ENCODE peak calls at places on chromosome 6, in nine cellular contexts. One of them, this sample, is unnamed. For H3K9me3 and H3K27me3, the result is how much of the 10 kb centered on the place peaks cover.

GRCh38 chr6:55141611-55142010 is 32.7 kb upstream of the HCRTR2 start:
- DNase-seq in CD8-positive, alpha-beta memory T cell: no peak
- DNase-seq in WERI-Rb-1: no peak
- DNase-seq in mammary epithelial cell: no peak
- DNase-seq in NT2/D1: no peak
- DNase-seq in PC-9: no peak
- DNase-seq in Panc1: no peak
- DNase-seq in cardiac muscle cell: no peak
- DNase-seq in AG04450: no peak
- DNase-seq in this sample: peak

GRCh38 chr6:134293659-134294161 is 24.2 kb downstream of the SGK1 start:
- DNase-seq in WERI-Rb-1: no peak
- DNase-seq in AG04450: no peak
- DNase-seq in cardiac muscle cell: no peak
- DNase-seq in NT2/D1: no peak
- DNase-seq in mammary epithelial cell: no peak
- DNase-seq in Panc1: no peak
- DNase-seq in CD8-positive, alpha-beta memory T cell: no peak
- DNase-seq in PC-9: no peak
- DNase-seq in this sample: no peak

GRCh38 chr6:56374841-56375369 is 127.5 kb upstream of the COL21A1 start:
- DNase-seq in AG04450: peak
- DNase-seq in PC-9: no peak
- DNase-seq in cardiac muscle cell: peak
- DNase-seq in CD8-positive, alpha-beta memory T cell: no peak
- DNase-seq in mammary epithelial cell: peak
- DNase-seq in WERI-Rb-1: no peak
- DNase-seq in Panc1: no peak
- DNase-seq in NT2/D1: no peak
- DNase-seq in this sample: peak

GRCh38 chr6:13927203-13927602 is 2.5 kb downstream of the RNF182 start:
- DNase-seq in AG04450: no peak
- DNase-seq in cardiac muscle cell: no peak
- DNase-seq in NT2/D1: no peak
- DNase-seq in CD8-positive, alpha-beta memory T cell: no peak
- DNase-seq in PC-9: no peak
- DNase-seq in mammary epithelial cell: peak
- DNase-seq in Panc1: no peak
- DNase-seq in WERI-Rb-1: no peak
- DNase-seq in this sample: no peak

GRCh38 chr6:127435717-127436220 is 23.4 kb downstream of the KIAA0408 start:
- DNase-seq in NT2/D1: no peak
- DNase-seq in Panc1: no peak
- DNase-seq in PC-9: no peak
- DNase-seq in CD8-positive, alpha-beta memory T cell: no peak
- DNase-seq in cardiac muscle cell: no peak
- DNase-seq in WERI-Rb-1: peak
- DNase-seq in AG04450: no peak
- DNase-seq in mammary epithelial cell: no peak
- DNase-seq in this sample: no peak

GRCh38 chr6:159317430-159317829 is 148.2 kb downstream of the FNDC1 start:
- DNase-seq in WERI-Rb-1: no peak
- DNase-seq in PC-9: no peak
- DNase-seq in AG04450: no peak
- DNase-seq in cardiac muscle cell: no peak
- DNase-seq in mammary epithelial cell: no peak
- DNase-seq in NT2/D1: no peak
- DNase-seq in Panc1: no peak
- DNase-seq in CD8-positive, alpha-beta memory T cell: no peak
- DNase-seq in this sample: no peak

GRCh38 chr6:136655251-136656014 is 105.2 kb upstream of the MAP7 start:
- DNase-seq in PC-9: no peak
- DNase-seq in NT2/D1: no peak
- DNase-seq in AG04450: no peak
- DNase-seq in CD8-positive, alpha-beta memory T cell: no peak
- DNase-seq in cardiac muscle cell: no peak
- DNase-seq in mammary epithelial cell: no peak
- DNase-seq in WERI-Rb-1: peak
- DNase-seq in Panc1: no peak
- DNase-seq in this sample: no peak

GRCh38 chr6:133682506-133683290 is 206.2 kb upstream of the TCF21 start:
- DNase-seq in AG04450: no peak
- DNase-seq in mammary epithelial cell: no peak
- DNase-seq in CD8-positive, alpha-beta memory T cell: no peak
- DNase-seq in cardiac muscle cell: no peak
- DNase-seq in Panc1: no peak
- DNase-seq in NT2/D1: no peak
- DNase-seq in PC-9: no peak
- DNase-seq in WERI-Rb-1: no peak
- DNase-seq in this sample: peak

GRCh38 chr6:42276008-42276890 is 58.6 kb upstream of the MRPS10 start:
- DNase-seq in mammary epithelial cell: no peak
- DNase-seq in CD8-positive, alpha-beta memory T cell: no peak
- DNase-seq in WERI-Rb-1: peak
- DNase-seq in PC-9: no peak
- DNase-seq in cardiac muscle cell: peak
- DNase-seq in Panc1: no peak
- DNase-seq in NT2/D1: no peak
- DNase-seq in AG04450: no peak
- DNase-seq in this sample: no peak

GRCh38 chr6:3347826-3348225 is 89.1 kb downstream of the PSMG4 start:
- DNase-seq in CD8-positive, alpha-beta memory T cell: no peak
- DNase-seq in mammary epithelial cell: no peak
- DNase-seq in WERI-Rb-1: no peak
- DNase-seq in PC-9: no peak
- DNase-seq in NT2/D1: no peak
- DNase-seq in cardiac muscle cell: no peak
- DNase-seq in AG04450: no peak
- DNase-seq in Panc1: no peak
- DNase-seq in this sample: no peak

GRCh38 chr6:29995346-29995777 is 53.0 kb downstream of the HLA-A start:
- DNase-seq in AG04450: no peak
- DNase-seq in CD8-positive, alpha-beta memory T cell: no peak
- DNase-seq in WERI-Rb-1: no peak
- DNase-seq in PC-9: peak
- DNase-seq in mammary epithelial cell: peak
- DNase-seq in NT2/D1: no peak
- DNase-seq in cardiac muscle cell: peak
- DNase-seq in Panc1: no peak
- DNase-seq in this sample: peak

GRCh38 chr6:90432937-90433336 is 136.3 kb upstream of the BACH2 start:
- DNase-seq in cardiac muscle cell: no peak
- DNase-seq in CD8-positive, alpha-beta memory T cell: no peak
- DNase-seq in WERI-Rb-1: no peak
- DNase-seq in NT2/D1: no peak
- DNase-seq in AG04450: no peak
- DNase-seq in mammary epithelial cell: no peak
- DNase-seq in Panc1: no peak
- DNase-seq in PC-9: no peak
- DNase-seq in this sample: no peak

GRCh38 chr6:169456840-169457239 is 203.2 kb upstream of the THBS2 start:
- DNase-seq in Panc1: no peak
- DNase-seq in cardiac muscle cell: no peak
- DNase-seq in AG04450: no peak
- DNase-seq in PC-9: no peak
- DNase-seq in mammary epithelial cell: no peak
- DNase-seq in NT2/D1: no peak
- DNase-seq in WERI-Rb-1: no peak
- DNase-seq in CD8-positive, alpha-beta memory T cell: no peak
- DNase-seq in this sample: no peak

GRCh38 chr6:107704377-107705013 is 119.6 kb downstream of the SCML4 start:
- DNase-seq in AG04450: no peak
- DNase-seq in Panc1: peak
- DNase-seq in NT2/D1: peak
- DNase-seq in PC-9: peak
- DNase-seq in cardiac muscle cell: peak
- DNase-seq in WERI-Rb-1: no peak
- DNase-seq in mammary epithelial cell: no peak
- DNase-seq in CD8-positive, alpha-beta memory T cell: no peak
- DNase-seq in this sample: peak

GRCh38 chr6:158780963-158781691 is 38.0 kb downstream of the EZR start:
- DNase-seq in Panc1: no peak
- DNase-seq in cardiac muscle cell: no peak
- DNase-seq in AG04450: no peak
- DNase-seq in WERI-Rb-1: no peak
- DNase-seq in NT2/D1: no peak
- DNase-seq in PC-9: peak
- DNase-seq in CD8-positive, alpha-beta memory T cell: no peak
- DNase-seq in mammary epithelial cell: peak
- DNase-seq in this sample: no peak

GRCh38 chr6:36525346-36525745 is 21.9 kb downstream of the STK38 start:
- DNase-seq in Panc1: no peak
- DNase-seq in CD8-positive, alpha-beta memory T cell: no peak
- DNase-seq in mammary epithelial cell: no peak
- DNase-seq in WERI-Rb-1: no peak
- DNase-seq in PC-9: no peak
- DNase-seq in AG04450: no peak
- DNase-seq in cardiac muscle cell: no peak
- DNase-seq in NT2/D1: no peak
- DNase-seq in this sample: no peak
- H3K9me3 ChIP-seq in Panc1: under half
- H3K9me3 ChIP-seq in CD8-positive, alpha-beta memory T cell: under half
- H3K9me3 ChIP-seq in mammary epithelial cell: under half
- H3K9me3 ChIP-seq in WERI-Rb-1: under half
- H3K9me3 ChIP-seq in PC-9: under half
- H3K9me3 ChIP-seq in AG04450: under half
- H3K9me3 ChIP-seq in cardiac muscle cell: under half
- H3K9me3 ChIP-seq in NT2/D1: under half
- H3K9me3 ChIP-seq in this sample: under half

GRCh38 chr6:17501982-17502704 is 98.0 kb upstream of the FAM8A1 start:
- DNase-seq in Panc1: no peak
- DNase-seq in mammary epithelial cell: no peak
- DNase-seq in AG04450: no peak
- DNase-seq in CD8-positive, alpha-beta memory T cell: no peak
- DNase-seq in PC-9: no peak
- DNase-seq in cardiac muscle cell: no peak
- DNase-seq in WERI-Rb-1: no peak
- DNase-seq in NT2/D1: no peak
- DNase-seq in this sample: no peak

GRCh38 chr6:17505062-17505476 is 95.0 kb upstream of the FAM8A1 start:
- DNase-seq in mammary epithelial cell: no peak
- DNase-seq in Panc1: no peak
- DNase-seq in AG04450: no peak
- DNase-seq in PC-9: no peak
- DNase-seq in WERI-Rb-1: no peak
- DNase-seq in cardiac muscle cell: peak
- DNase-seq in NT2/D1: no peak
- DNase-seq in CD8-positive, alpha-beta memory T cell: no peak
- DNase-seq in this sample: peak

GRCh38 chr6:17501442-17501841 is 98.7 kb upstream of the FAM8A1 start:
- DNase-seq in cardiac muscle cell: no peak
- DNase-seq in CD8-positive, alpha-beta memory T cell: no peak
- DNase-seq in AG04450: no peak
- DNase-seq in mammary epithelial cell: no peak
- DNase-seq in PC-9: no peak
- DNase-seq in Panc1: no peak
- DNase-seq in NT2/D1: no peak
- DNase-seq in WERI-Rb-1: no peak
- DNase-seq in this sample: no peak

GRCh38 chr6:17504005-17504404 is 96.1 kb upstream of the FAM8A1 start:
- DNase-seq in PC-9: no peak
- DNase-seq in WERI-Rb-1: no peak
- DNase-seq in Panc1: no peak
- DNase-seq in NT2/D1: no peak
- DNase-seq in mammary epithelial cell: no peak
- DNase-seq in cardiac muscle cell: no peak
- DNase-seq in AG04450: no peak
- DNase-seq in CD8-positive, alpha-beta memory T cell: no peak
- DNase-seq in this sample: no peak

DNA sequence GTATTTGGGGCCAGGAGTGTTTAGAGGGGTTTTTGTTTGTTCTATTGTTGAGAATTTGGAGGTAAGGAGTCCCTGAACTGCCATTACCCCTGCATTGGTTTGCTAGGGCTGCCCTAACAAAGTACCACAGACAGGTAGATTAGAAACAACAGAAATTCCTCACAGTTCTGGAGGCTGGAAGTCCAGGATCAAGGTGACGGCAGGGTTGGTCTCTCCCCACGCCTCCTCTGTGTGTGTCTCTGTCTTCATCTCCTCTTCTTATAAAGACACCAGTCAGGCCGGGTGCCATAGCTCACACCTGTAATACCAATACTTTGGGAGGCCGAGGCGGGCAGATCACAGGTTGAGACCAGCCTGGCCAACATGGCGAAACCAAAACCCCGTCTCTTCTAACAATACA is 97.1 kb upstream of the FAM8A1 start:
- DNase-seq in CD8-positive, alpha-beta memory T cell: no peak
- DNase-seq in Panc1: no peak
- DNase-seq in PC-9: no peak
- DNase-seq in cardiac muscle cell: no peak
- DNase-seq in mammary epithelial cell: no peak
- DNase-seq in NT2/D1: no peak
- DNase-seq in WERI-Rb-1: no peak
- DNase-seq in AG04450: no peak
- DNase-seq in this sample: no peak
- H3K27me3 ChIP-seq in CD8-positive, alpha-beta memory T cell: under half
- H3K27me3 ChIP-seq in Panc1: under half
- H3K27me3 ChIP-seq in PC-9: under half
- H3K27me3 ChIP-seq in cardiac muscle cell: under half
- H3K27me3 ChIP-seq in mammary epithelial cell: under half
- H3K27me3 ChIP-seq in NT2/D1: under half
- H3K27me3 ChIP-seq in WERI-Rb-1: under half
- H3K27me3 ChIP-seq in AG04450: under half
- H3K27me3 ChIP-seq in this sample: under half

GRCh38 chr6:156282087-156282486 is 495.1 kb upstream of the ARID1B start:
- DNase-seq in CD8-positive, alpha-beta memory T cell: no peak
- DNase-seq in mammary epithelial cell: no peak
- DNase-seq in WERI-Rb-1: no peak
- DNase-seq in Panc1: no peak
- DNase-seq in cardiac muscle cell: no peak
- DNase-seq in AG04450: no peak
- DNase-seq in PC-9: no peak
- DNase-seq in NT2/D1: no peak
- DNase-seq in this sample: no peak

GRCh38 chr6:156283091-156283490 is 494.1 kb upstream of the ARID1B start:
- DNase-seq in cardiac muscle cell: no peak
- DNase-seq in Panc1: no peak
- DNase-seq in mammary epithelial cell: no peak
- DNase-seq in NT2/D1: no peak
- DNase-seq in AG04450: no peak
- DNase-seq in WERI-Rb-1: no peak
- DNase-seq in CD8-positive, alpha-beta memory T cell: no peak
- DNase-seq in PC-9: no peak
- DNase-seq in this sample: no peak

GRCh38 chr6:156279306-156279969 is 497.7 kb upstream of the ARID1B start:
- DNase-seq in NT2/D1: no peak
- DNase-seq in Panc1: no peak
- DNase-seq in cardiac muscle cell: no peak
- DNase-seq in PC-9: no peak
- DNase-seq in CD8-positive, alpha-beta memory T cell: no peak
- DNase-seq in WERI-Rb-1: peak
- DNase-seq in AG04450: no peak
- DNase-seq in mammary epithelial cell: no peak
- DNase-seq in this sample: no peak

GRCh38 chr6:156280131-156280530 is 497.0 kb upstream of the ARID1B start:
- DNase-seq in mammary epithelial cell: no peak
- DNase-seq in WERI-Rb-1: peak
- DNase-seq in CD8-positive, alpha-beta memory T cell: no peak
- DNase-seq in AG04450: no peak
- DNase-seq in Panc1: no peak
- DNase-seq in PC-9: no peak
- DNase-seq in NT2/D1: no peak
- DNase-seq in cardiac muscle cell: no peak
- DNase-seq in this sample: no peak
- H3K9me3 ChIP-seq in mammary epithelial cell: under half
- H3K9me3 ChIP-seq in WERI-Rb-1: under half
- H3K9me3 ChIP-seq in CD8-positive, alpha-beta memory T cell: under half
- H3K9me3 ChIP-seq in AG04450: under half
- H3K9me3 ChIP-seq in Panc1: under half
- H3K9me3 ChIP-seq in PC-9: under half
- H3K9me3 ChIP-seq in NT2/D1: under half
- H3K9me3 ChIP-seq in cardiac muscle cell: under half
- H3K9me3 ChIP-seq in this sample: under half

GRCh38 chr6:33895296-33895695 is 91.5 kb upstream of the MLN start:
- DNase-seq in PC-9: no peak
- DNase-seq in cardiac muscle cell: no peak
- DNase-seq in CD8-positive, alpha-beta memory T cell: peak
- DNase-seq in Panc1: no peak
- DNase-seq in WERI-Rb-1: no peak
- DNase-seq in NT2/D1: no peak
- DNase-seq in AG04450: no peak
- DNase-seq in mammary epithelial cell: no peak
- DNase-seq in this sample: no peak
- H3K27me3 ChIP-seq in PC-9: half or more
- H3K27me3 ChIP-seq in cardiac muscle cell: under half
- H3K27me3 ChIP-seq in CD8-positive, alpha-beta memory T cell: under half
- H3K27me3 ChIP-seq in Panc1: under half
- H3K27me3 ChIP-seq in WERI-Rb-1: under half
- H3K27me3 ChIP-seq in NT2/D1: under half
- H3K27me3 ChIP-seq in AG04450: under half
- H3K27me3 ChIP-seq in mammary epithelial cell: under half
- H3K27me3 ChIP-seq in this sample: half or more